ENCODE peak calls at places on chromosome 13, in nine cellular contexts. V is CD4-positive, alpha-beta T cell; R is H1; U is tibial artery; J is H9; Y is brain microvascular endothelial cell; B is AG09319; E is endothelial cell; N is ovary. M is an unnamed sample.

GRCh38 chr13:73399347-73400216 is 340.8 kb downstream of the KLF5 start:
- DNase-seq in V (no peak), R (no peak), U (no peak), J (no peak), Y (no peak), B (no peak), E (no peak), N (no peak), M (no peak)

GRCh38 chr13:29810145-29810742 is 40.2 kb downstream of the UBL3 start:
- DNase-seq in V (no peak), R (no peak), U (no peak), J (no peak), Y (no peak), B (no peak), E (no peak), N (no peak), M (no peak)

GRCh38 chr13:45102136-45102802 is 18.0 kb upstream of the GTF2F2 start:
- DNase-seq in V (no peak), R (no peak), U (no peak), J (no peak), Y (no peak), B (no peak), E (no peak), N (no peak), M (no peak)

GRCh38 chr13:99892189-99892588 is 79.4 kb downstream of the ZIC5 start:
- DNase-seq in V (no peak), R (peak; percentile 66), U (no peak), J (peak; percentile 81), Y (no peak), B (no peak), E (no peak), N (no peak), M (no peak)

GRCh38 chr13:112743451-112744305 is 53.8 kb downstream of the ATP11A start:
- DNase-seq in V (no peak), R (no peak), U (no peak), J (no peak), Y (no peak), B (no peak), E (no peak), N (no peak), M (no peak)

GRCh38 chr13:51684076-51684475 is 99.8 kb downstream of the WDFY2 start:
- DNase-seq in V (no peak), R (no peak), U (no peak), J (no peak), Y (no peak), B (peak; percentile 28), E (no peak), N (no peak), M (no peak)

GRCh38 chr13:39959497-39959896 is 304.0 kb downstream of the COG6 start:
- DNase-seq in V (no peak), R (no peak), U (no peak), J (no peak), Y (peak; percentile 26), B (no peak), E (no peak), N (no peak), M (no peak)

GRCh38 chr13:37878496-37878895 is 8.9 kb upstream of the TRPC4 start:
- DNase-seq in V (no peak), R (no peak), U (no peak), J (no peak), Y (no peak), B (no peak), E (no peak), N (no peak), M (no peak)

GRCh38 chr13:83019986-83020385 is 862.3 kb downstream of the SLITRK1 start:
- DNase-seq in V (no peak), R (no peak), U (no peak), J (no peak), Y (no peak), B (no peak), E (no peak), N (no peak), M (no peak)

GRCh38 chr13:38905081-38905480 is 85.5 kb downstream of the STOML3 start:
- DNase-seq in V (no peak), R (no peak), U (no peak), J (no peak), Y (no peak), B (no peak), E (no peak), N (no peak), M (no peak)

GRCh38 chr13:50635504-50635903 is 208.0 kb downstream of the DLEU7 start:
- DNase-seq in V (no peak), R (no peak), U (peak; percentile 65), J (no peak), Y (no peak), B (no peak), E (no peak), N (no peak), M (no peak)

GRCh38 chr13:48532146-48532472 is 771 bp downstream of the RCBTB2 start:
- DNase-seq in V (no peak), R (no peak), U (no peak), J (no peak), Y (no peak), B (peak; percentile 15), E (no peak), N (no peak), M (peak; percentile 7)

GRCh38 chr13:21557995-21558394 is 46.0 kb downstream of the MICU2 start:
- DNase-seq in V (no peak), R (peak; percentile 10), U (no peak), J (peak; percentile 40), Y (peak; percentile 34), B (no peak), E (peak; percentile 8), N (no peak), M (no peak)

GRCh38 chr13:19618925-19619324 is 14.5 kb upstream of the MPHOSPH8 start:
- DNase-seq in V (no peak), R (no peak), U (no peak), J (peak; percentile 33), Y (peak; percentile 39), B (no peak), E (peak; percentile 31), N (no peak), M (no peak)

GRCh38 chr13:27665333-27665732 is 43.6 kb downstream of the POLR1D start:
- DNase-seq in V (no peak), R (no peak), U (no peak), J (no peak), Y (no peak), B (no peak), E (no peak), N (no peak), M (no peak)
- TF ChIP-seq CTCF in V (no peak), R (peak; percentile 49), U (no peak), J (peak; percentile 55), Y (peak; percentile 26), B (peak; percentile 14), E (no peak), N (no peak), M (peak; percentile 31)

GRCh38 chr13:35990196-35990595 is 141.0 kb downstream of the DCLK1 start:
- DNase-seq in V (no peak), R (no peak), U (no peak), J (peak; percentile 64), Y (no peak), B (no peak), E (no peak), N (no peak), M (no peak)
- TF ChIP-seq CTCF in V (no peak), R (peak; percentile 65), U (no peak), J (peak; percentile 69), Y (peak; percentile 27), B (no peak), E (no peak), N (no peak), M (no peak)

GRCh38 chr13:67735651-67736050 is 505.5 kb upstream of the PCDH9 start:
- DNase-seq in V (no peak), R (no peak), U (no peak), J (no peak), Y (no peak), B (no peak), E (no peak), N (no peak), M (no peak)

GRCh38 chr13:67742478-67742877 is 512.3 kb upstream of the PCDH9 start:
- DNase-seq in V (no peak), R (no peak), U (no peak), J (no peak), Y (no peak), B (no peak), E (no peak), N (no peak), M (no peak)

GRCh38 chr13:67740871-67741475 is 510.8 kb upstream of the PCDH9 start:
- DNase-seq in V (no peak), R (no peak), U (no peak), J (no peak), Y (no peak), B (no peak), E (no peak), N (no peak), M (no peak)

DNA sequence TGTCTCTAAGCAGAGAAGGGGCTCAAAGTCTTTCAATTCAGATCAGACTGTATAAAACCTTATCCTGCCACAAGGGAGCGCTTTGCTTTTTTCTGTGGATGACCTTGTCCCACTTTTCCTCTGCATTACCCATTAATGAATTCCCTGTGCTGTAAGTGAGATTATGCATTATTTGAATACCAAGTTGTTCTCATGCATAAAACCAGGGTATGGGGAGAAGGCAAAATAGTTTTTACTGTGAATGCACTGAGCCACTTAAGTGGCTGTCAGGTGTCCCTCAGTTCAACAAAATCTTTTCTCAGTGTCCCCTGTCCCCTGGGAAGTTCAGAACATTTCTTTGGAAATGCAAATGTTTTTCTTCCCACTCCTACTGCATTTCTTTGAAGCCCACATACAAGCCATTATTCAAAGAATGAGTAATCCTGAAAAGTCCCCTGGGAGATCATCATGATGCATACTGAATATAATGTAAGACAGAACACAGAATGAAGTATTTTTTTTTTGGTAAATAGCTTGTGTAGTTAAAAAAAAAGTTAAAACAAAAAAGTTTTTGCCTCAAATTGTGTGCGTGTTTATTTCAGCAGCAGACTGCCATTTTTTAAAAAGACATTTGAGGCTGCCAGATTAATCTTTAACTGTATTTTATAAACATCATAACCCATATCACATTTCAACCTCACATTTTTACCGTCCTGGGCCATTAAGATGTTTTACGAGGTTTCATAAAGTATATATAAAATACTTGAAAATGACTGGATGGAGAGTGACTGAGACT is 506.7 kb upstream of the PCDH9 start:
- DNase-seq in V (no peak), R (peak; percentile 67), U (no peak), J (peak; percentile 61), Y (peak; percentile 81), B (no peak), E (peak; percentile 53), N (no peak), M (no peak)
- TF ChIP-seq CTCF in V (no peak), R (peak; percentile 61), U (no peak), J (peak; percentile 73), Y (peak; percentile 68), B (no peak), E (peak; percentile 24), N (no peak), M (no peak)

DNA sequence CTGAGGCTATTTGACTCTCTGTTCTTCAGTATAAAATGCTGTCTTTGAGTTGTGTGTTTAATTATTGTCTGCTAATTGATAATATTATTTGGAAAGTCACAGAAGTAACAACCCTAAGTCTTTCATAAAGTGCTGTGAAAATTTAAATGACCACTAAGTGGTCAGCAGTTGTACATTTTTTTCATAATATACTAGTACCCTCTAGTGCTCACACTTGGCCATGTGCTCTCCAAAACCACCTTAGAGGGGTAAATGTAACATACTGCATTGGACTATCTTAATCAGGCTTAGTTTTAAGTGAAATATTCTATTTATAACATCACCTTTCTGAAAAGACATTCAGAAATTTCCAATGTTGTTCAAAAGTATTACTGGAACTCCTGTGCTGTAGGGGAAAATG is 745.3 kb downstream of the GPC5 start:
- DNase-seq in V (no peak), R (no peak), U (no peak), J (no peak), Y (no peak), B (no peak), E (no peak), N (no peak), M (no peak)
- TF ChIP-seq CTCF in V (no peak), R (no peak), U (no peak), J (no peak), Y (no peak), B (no peak), E (no peak), N (no peak), M (no peak)

M was measured in BJ.